ENCODE peak calls at places on chromosomes 3 and 15, in six cellular contexts. Y is CD8-positive, alpha-beta T cell; Q is cardiac fibroblast; V is OCI-LY7; U is colonic mucosa; F is testis. Z is an unnamed sample.
A peak's percentile ranks its signal among the peaks of the same experiment; 100 is the strongest.

GRCh38 chr15:90871097-90871715 is 2.8 kb downstream of the FURIN start:
- DNase-seq in Y (no peak), V (peak; percentile 50), F (peak; percentile 36), Q (peak; percentile 36), U (peak; percentile 47), Z (no peak)

GRCh38 chr3:11641683-11642407 is 1.9 kb downstream of the VGLL4 start:
- DNase-seq in U (no peak), Q (peak; percentile 66), V (peak; percentile 49), Y (peak; percentile 33), F (peak; percentile 60), Z (no peak)

GRCh38 chr3:148309390-148310035 is 388.2 kb upstream of the AGTR1 start:
- DNase-seq in Q (peak; percentile 72), U (peak; percentile 22), Y (no peak), F (peak; percentile 33), V (peak; percentile 52), Z (peak; percentile 39)

GRCh38 chr3:42510325-42510724 is 7.9 kb downstream of the VIPR1 start:
- DNase-seq in Y (no peak), Q (no peak), U (peak; percentile 66), F (no peak), V (no peak), Z (no peak)

GRCh38 chr3:54120657-54121403 is 1.5 kb upstream of the CACNA2D3 start:
- DNase-seq in Y (no peak), F (peak; percentile 33), U (no peak), V (peak; percentile 59), Q (peak; percentile 14), Z (no peak)

GRCh38 chr3:20666091-20666490 is 480.1 kb upstream of the SGO1 start:
- DNase-seq in Y (no peak), U (no peak), V (no peak), Q (no peak), F (no peak), Z (no peak)

GRCh38 chr3:111781561-111782446 is 77.3 kb upstream of the PHLDB2 start:
- DNase-seq in Y (no peak), Q (no peak), V (no peak), U (no peak), F (no peak), Z (no peak)

GRCh38 chr3:156382458-156383346 is 172.2 kb downstream of the SSR3 start:
- DNase-seq in V (peak; percentile 26), U (peak; percentile 27), Q (peak; percentile 66), Y (no peak), F (peak; percentile 34), Z (no peak)

GRCh38 chr15:71515375-71516186 is 294.8 kb upstream of the NR2E3 start:
- DNase-seq in V (no peak), Y (no peak), F (no peak), Q (no peak), U (no peak), Z (no peak)

GRCh38 chr15:40454904-40455391 is 14.2 kb downstream of the BAHD1 start:
- DNase-seq in Q (peak; percentile 80), F (no peak), U (no peak), V (no peak), Y (no peak), Z (no peak)

GRCh38 chr15:69860316-69860715 is 237.4 kb downstream of the TLE3 start:
- DNase-seq in U (no peak), Y (no peak), V (no peak), F (no peak), Q (no peak), Z (no peak)

GRCh38 chr3:149468504-149469212 is 5.8 kb upstream of the TM4SF4 start:
- DNase-seq in Y (no peak), V (no peak), U (no peak), Q (no peak), F (no peak), Z (no peak)

GRCh38 chr3:32359766-32360513 is 31.7 kb upstream of the CMTM7 start:
- DNase-seq in Y (no peak), F (no peak), U (no peak), Q (no peak), V (no peak), Z (no peak)

GRCh38 chr3:13411186-13411860 is 8.8 kb downstream of the NUP210 start:
- DNase-seq in F (no peak), Y (no peak), V (no peak), U (no peak), Q (no peak), Z (no peak)

GRCh38 chr3:25355034-25355898 is 72.8 kb upstream of the RARB start:
- DNase-seq in F (no peak), Q (no peak), U (no peak), V (no peak), Y (no peak), Z (no peak)

GRCh38 chr3:181919375-181919774 is 207.7 kb downstream of the SOX2 start:
- DNase-seq in Y (no peak), Q (no peak), U (no peak), V (no peak), F (no peak), Z (no peak)

GRCh38 chr3:3798641-3799113 is 554 bp upstream of the LRRN1 start:
- DNase-seq in F (peak; percentile 70), V (no peak), U (peak; percentile 24), Q (no peak), Y (peak; percentile 66), Z (peak; percentile 60)

GRCh38 chr3:49703443-49703927 is 14.1 kb downstream of the RNF123 start:
- DNase-seq in U (peak; percentile 65), F (peak; percentile 73), V (peak; percentile 76), Y (peak; percentile 72), Q (peak; percentile 68), Z (peak; percentile 54)

GRCh38 chr15:77012868-77013267 is 17.9 kb downstream of the PSTPIP1 start:
- DNase-seq in F (no peak), Y (peak; percentile 79), U (no peak), Q (no peak), V (no peak), Z (peak; percentile 40)

GRCh38 chr3:162945626-162946025 is 1449.0 kb downstream of the OTOL1 start:
- DNase-seq in Y (no peak), Q (no peak), V (no peak), U (no peak), F (no peak), Z (no peak)
- H3K4me3 ChIP-seq in Y (no peak overlapping the region), Q (no peak overlapping the region), V (no peak overlapping the region), U (no peak overlapping the region), F (no peak overlapping the region), Z (no peak overlapping the region)

GRCh38 chr15:41511331-41512077 is 2.1 kb downstream of the LTK start:
- DNase-seq in F (no peak), V (no peak), Y (no peak), U (peak; percentile 56), Q (no peak), Z (no peak)

GRCh38 chr15:41513282-41514227 is at the start of gene LTK:
- DNase-seq in Q (no peak), U (peak; percentile 42), F (peak; percentile 47), Y (peak; percentile 41), V (no peak), Z (no peak)

GRCh38 chr15:41510728-41511127 is 2.9 kb downstream of the LTK start:
- DNase-seq in U (no peak), Q (no peak), V (no peak), F (no peak), Y (no peak), Z (no peak)

GRCh38 chr15:41512078-41512394 is 1.6 kb downstream of the LTK start:
- DNase-seq in U (peak; percentile 36), Q (no peak), V (no peak), Y (no peak), F (no peak), Z (no peak)

GRCh38 chr15:41512512-41513281 is 930 bp downstream of the LTK start:
- DNase-seq in V (no peak), F (peak; percentile 15), Y (no peak), U (peak; percentile 40), Q (no peak), Z (no peak)
- H3K4me3 ChIP-seq in V (no peak overlapping the region), F (peak overlapping the region; percentile 32), Y (peak overlapping the region; percentile 53), U (peak overlapping the region; percentile 40), Q (peak overlapping the region; percentile 24), Z (no peak overlapping the region)

GRCh38 chr3:16841354-16841753 is 43.4 kb upstream of the PLCL2 start:
- DNase-seq in F (no peak), U (no peak), V (peak; percentile 18), Y (no peak), Q (no peak), Z (no peak)
- H3K4me3 ChIP-seq in F (no peak overlapping the region), U (no peak overlapping the region), V (peak overlapping the region; percentile 65), Y (no peak overlapping the region), Q (no peak overlapping the region), Z (peak overlapping the region; percentile 25)

DNA sequence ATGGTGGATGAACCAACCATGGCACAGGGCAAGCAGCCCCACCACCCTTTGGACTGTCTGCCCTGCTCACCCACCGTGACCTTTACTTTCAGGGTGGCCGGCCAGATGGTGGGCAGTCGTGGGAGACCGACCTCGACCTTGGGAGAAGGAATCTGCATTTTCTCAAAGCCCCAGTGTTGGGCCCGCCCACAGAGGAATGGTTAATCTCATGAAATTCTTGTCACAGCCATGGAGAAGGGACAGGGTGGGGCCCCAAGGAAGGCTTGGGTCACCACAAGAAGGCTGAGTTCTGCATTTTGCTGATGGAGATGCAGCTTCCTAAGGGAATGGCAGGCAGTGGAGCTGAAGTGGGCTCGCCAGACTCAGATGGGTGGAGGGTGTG is 2.9 kb downstream of the PLXND1 start:
- DNase-seq in V (no peak), Y (no peak), F (no peak), Q (peak; percentile 32), U (no peak), Z (no peak)
- H3K4me3 ChIP-seq in V (no peak overlapping the region), Y (no peak overlapping the region), F (no peak overlapping the region), Q (peak overlapping the region; percentile 99), U (no peak overlapping the region), Z (no peak overlapping the region)

GRCh38 chr15:93314245-93314644 is 225.2 kb upstream of the RGMA start:
- DNase-seq in V (no peak), Y (no peak), Q (no peak), U (no peak), F (no peak), Z (no peak)

GRCh38 chr15:93308026-93308670 is 219.1 kb upstream of the RGMA start:
- DNase-seq in Q (no peak), U (no peak), V (no peak), F (no peak), Y (no peak), Z (no peak)

GRCh38 chr15:93311620-93312019 is 222.6 kb upstream of the RGMA start:
- DNase-seq in F (no peak), Y (no peak), V (no peak), Q (no peak), U (no peak), Z (no peak)

GRCh38 chr15:93317772-93318171 is 228.8 kb upstream of the RGMA start:
- DNase-seq in U (no peak), F (no peak), Y (no peak), Q (no peak), V (no peak), Z (no peak)

DNA sequence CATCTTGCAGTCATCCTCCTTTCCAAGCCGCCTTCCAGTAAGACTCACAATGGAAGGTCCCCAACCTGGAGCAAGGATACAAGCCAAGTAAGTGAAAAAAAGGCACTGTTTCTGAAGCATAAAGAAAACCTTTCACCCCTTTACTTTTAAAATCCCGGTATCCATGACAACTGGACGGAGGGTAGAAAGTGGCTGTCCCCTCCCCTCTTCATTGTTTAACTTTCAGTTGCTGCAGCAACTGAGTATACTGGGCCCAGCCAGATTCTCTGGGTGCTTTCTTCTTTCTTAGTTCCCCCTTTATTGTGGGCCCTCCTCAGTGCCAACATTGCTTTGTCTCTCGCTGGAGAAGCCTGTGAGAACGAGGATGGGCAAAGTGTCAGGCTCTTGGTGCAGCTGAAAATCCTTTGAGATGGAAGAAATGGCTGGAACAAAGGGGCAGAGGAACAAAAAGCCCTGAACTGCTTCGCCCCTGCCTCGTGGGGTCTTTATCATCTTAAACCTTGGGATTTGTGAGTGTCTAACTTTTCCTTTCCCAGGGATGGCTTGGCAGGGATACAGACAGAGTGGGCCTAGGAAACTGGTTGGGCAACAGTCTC is 224.0 kb upstream of the RGMA start:
- DNase-seq in Q (no peak), F (no peak), V (no peak), Y (no peak), U (no peak), Z (no peak)
- H3K4me3 ChIP-seq in Q (no peak overlapping the region), F (no peak overlapping the region), V (no peak overlapping the region), Y (no peak overlapping the region), U (no peak overlapping the region), Z (no peak overlapping the region)

GRCh38 chr3:150759319-150759718 is 3.6 kb downstream of the SIAH2 start:
- DNase-seq in F (no peak), U (no peak), Q (peak; percentile 46), V (no peak), Y (no peak), Z (no peak)
- H3K4me3 ChIP-seq in F (no peak overlapping the region), U (no peak overlapping the region), Q (no peak overlapping the region), V (no peak overlapping the region), Y (peak overlapping the region; percentile 81), Z (no peak overlapping the region)